ENCODE peak calls at places on chromosomes 11 and 22, in six cellular contexts. V is SK-N-SH, M is neural progenitor cell, L is HCT116, D is PC-3, P is OCI-LY7. R is an unnamed sample.

GRCh38 chr11:73376168-73376802 is at the start of gene RELT:
- DNase-seq in V (peak; percentile 99), M (peak; percentile 97), L (peak; percentile 71), D (peak; percentile 98), P (peak; percentile 95), R (peak; percentile 92)

GRCh38 chr22:47221840-47222615 is 459.6 kb downstream of the TBC1D22A start:
- DNase-seq in V (peak; percentile 62), M (no peak), L (no peak), D (no peak), P (no peak), R (no peak)

GRCh38 chr11:61969838-61970452 is 2.5 kb upstream of the FTH1 start:
- DNase-seq in V (no peak), M (no peak), L (no peak), D (peak; percentile 76), P (no peak), R (no peak)

GRCh38 chr22:29994941-29995340 is 85.3 kb upstream of the HORMAD2 start:
- DNase-seq in V (no peak), M (no peak), L (no peak), D (peak; percentile 26), P (no peak), R (no peak)

GRCh38 chr11:68150029-68150428 is 28.8 kb upstream of the CHKA start:
- DNase-seq in V (no peak), M (no peak), L (no peak), D (peak; percentile 92), P (no peak), R (no peak)

GRCh38 chr11:82846037-82846383 is 54.2 kb downstream of the PRCP start:
- DNase-seq in V (no peak), M (peak; percentile 72), L (no peak), D (no peak), P (no peak), R (no peak)

GRCh38 chr11:44596541-44597276 is 31.2 kb downstream of the CD82 start:
- DNase-seq in V (no peak), M (no peak), L (no peak), D (no peak), P (peak; percentile 61), R (peak; percentile 93)

GRCh38 chr11:77130763-77131513 is 2.9 kb downstream of the MYO7A start:
- DNase-seq in V (peak; percentile 76), M (peak; percentile 12), L (no peak), D (no peak), P (no peak), R (no peak)

GRCh38 chr11:68009391-68010000 is 631 bp upstream of the ALDH3B1 start:
- DNase-seq in V (no peak), M (no peak), L (no peak), D (peak; percentile 67), P (peak; percentile 68), R (peak; percentile 60)

GRCh38 chr22:39179401-39179827 is 26.9 kb upstream of the CBX7 start:
- DNase-seq in V (no peak), M (peak; percentile 72), L (no peak), D (no peak), P (no peak), R (no peak)

GRCh38 chr11:19474954-19475811 is 234.4 kb upstream of the E2F8 start:
- DNase-seq in V (peak; percentile 26), M (peak; percentile 73), L (no peak), D (no peak), P (no peak), R (no peak)

GRCh38 chr22:33908201-33909074 is 11.8 kb downstream of the LARGE1 start:
- DNase-seq in V (no peak), M (no peak), L (no peak), D (no peak), P (peak; percentile 34), R (no peak)

GRCh38 chr22:33906954-33907353 is 13.3 kb downstream of the LARGE1 start:
- DNase-seq in V (no peak), M (no peak), L (no peak), D (no peak), P (no peak), R (no peak)

GRCh38 chr22:33909906-33910305 is 10.4 kb downstream of the LARGE1 start:
- DNase-seq in V (no peak), M (no peak), L (no peak), D (no peak), P (no peak), R (no peak)

GRCh38 chr22:33906475-33906874 is 13.8 kb downstream of the LARGE1 start:
- DNase-seq in V (no peak), M (no peak), L (no peak), D (no peak), P (no peak), R (no peak)

GRCh38 chr22:33909075-33909458 is 11.2 kb downstream of the LARGE1 start:
- DNase-seq in V (no peak), M (no peak), L (no peak), D (no peak), P (no peak), R (no peak)
- TF ChIP-seq EZH2phosphoT487 in V (no peak), M (no peak), L (no peak), D (no peak), P (no peak), R (no peak)

DNA sequence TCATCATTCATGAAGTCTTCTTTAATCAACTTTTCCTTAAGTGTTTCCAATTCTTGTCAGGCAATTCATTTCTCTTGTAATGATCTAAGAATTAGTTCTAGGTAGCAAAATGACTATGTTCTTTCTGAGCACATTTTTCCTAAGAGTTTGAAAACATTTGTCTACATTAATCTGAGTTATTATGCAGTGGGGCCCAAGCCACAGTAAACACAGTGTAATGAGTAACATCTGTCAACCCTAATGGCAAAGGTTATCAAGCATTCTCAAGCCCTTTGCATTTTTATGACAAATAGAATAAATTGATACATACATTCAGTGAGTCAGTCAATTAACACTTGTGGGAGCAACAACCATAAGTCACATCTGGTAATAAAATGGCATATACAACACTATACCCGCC is 106.7 kb upstream of the ZC3H12C start:
- DNase-seq in V (no peak), M (no peak), L (no peak), D (no peak), P (no peak), R (no peak)
- TF ChIP-seq EZH2phosphoT487 in V (no peak), M (no peak), L (no peak), D (no peak), P (no peak), R (no peak)

GRCh38 chr11:93389737-93390136 is 59.2 kb downstream of the DEUP1 start:
- DNase-seq in V (no peak), M (no peak), L (no peak), D (no peak), P (no peak), R (no peak)
- TF ChIP-seq EZH2phosphoT487 in V (no peak), M (no peak), L (no peak), D (no peak), P (no peak), R (no peak)

DNA sequence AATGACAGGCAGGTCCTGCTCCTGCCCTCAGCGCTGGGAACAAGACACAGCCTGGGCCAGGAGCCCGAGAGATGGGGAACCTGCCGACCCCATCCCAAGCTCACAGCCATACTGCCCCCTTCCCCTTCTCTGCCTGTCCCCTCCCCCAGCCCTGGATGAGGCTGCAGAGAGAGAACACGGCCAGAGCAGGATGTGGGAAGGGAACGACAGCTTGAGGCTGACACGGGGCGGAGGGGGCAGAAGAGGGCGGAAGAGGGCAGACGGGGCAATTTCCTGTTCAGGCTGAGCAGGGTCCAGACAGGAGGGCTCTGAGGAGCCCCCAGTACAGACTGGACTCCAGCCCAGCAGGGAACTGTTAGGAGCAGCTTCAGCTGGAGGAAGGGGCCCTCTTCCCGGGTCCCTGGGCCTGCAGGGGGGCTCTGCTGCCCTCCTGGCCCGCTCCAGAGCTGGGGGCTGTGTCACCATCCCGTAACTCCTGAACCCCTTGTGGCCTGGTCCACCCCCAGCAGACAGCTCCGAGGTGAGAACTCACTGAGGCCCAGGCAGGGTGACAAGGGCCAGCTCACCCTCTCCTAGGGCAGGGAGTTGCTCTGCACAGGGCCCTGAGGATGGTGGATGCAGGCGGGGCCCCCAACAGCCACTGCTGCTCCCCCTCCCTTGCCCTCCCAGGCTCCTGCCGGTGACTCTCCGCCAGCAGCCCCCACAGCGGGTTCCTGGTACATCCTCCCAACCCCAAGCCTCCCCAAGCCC is 5.7 kb downstream of the CTSD start:
- DNase-seq in V (no peak), M (no peak), L (no peak), D (no peak), P (no peak), R (no peak)
- TF ChIP-seq EZH2phosphoT487 in V (no peak), M (no peak), L (no peak), D (no peak), P (no peak), R (no peak)